ENCODE peak calls at places on chromosome 4, in seven cellular contexts. Y is GM12865, B is colonic mucosa, I is foreskin fibroblast, L is uterus, K is fibroblast of pulmonary artery, Q is mucosa of descending colon. G is an unnamed sample.

GRCh38 chr4:102687982-102688433 is 72.8 kb downstream of the MANBA start:
- DNase-seq in Y (peak), B (no peak), I (no peak), L (no peak), K (peak), Q (no peak), G (no peak)

GRCh38 chr4:128830906-128831525 is 21.5 kb downstream of the JADE1 start:
- DNase-seq in Y (peak), B (no peak), I (peak), L (no peak), K (no peak), Q (no peak), G (no peak)

GRCh38 chr4:136927172-136927571 is 605.1 kb downstream of the PCDH18 start:
- DNase-seq in Y (no peak), B (no peak), I (no peak), L (no peak), K (peak), Q (no peak), G (no peak)

GRCh38 chr4:22997358-22998224 is 304.9 kb downstream of the GBA3 start:
- DNase-seq in Y (no peak), B (no peak), I (no peak), L (no peak), K (no peak), Q (no peak), G (no peak)

GRCh38 chr4:7880681-7881080 is 59.0 kb downstream of the AFAP1 start:
- DNase-seq in Y (no peak), B (no peak), I (no peak), L (no peak), K (no peak), Q (no peak), G (no peak)

GRCh38 chr4:123819362-123820035 is 422.9 kb downstream of the SPRY1 start:
- DNase-seq in Y (no peak), B (no peak), I (peak), L (no peak), K (peak), Q (no peak), G (no peak)

GRCh38 chr4:149296503-149296902 is 519.1 kb downstream of the IQCM start:
- DNase-seq in Y (no peak), B (no peak), I (no peak), L (no peak), K (peak), Q (no peak), G (no peak)

GRCh38 chr4:74501579-74501978 is 56.6 kb downstream of the AREG start:
- DNase-seq in Y (no peak), B (no peak), I (peak), L (no peak), K (peak), Q (no peak), G (no peak)

GRCh38 chr4:11589676-11590075 is 161.0 kb upstream of the HS3ST1 start:
- DNase-seq in Y (no peak), B (no peak), I (no peak), L (no peak), K (peak), Q (no peak), G (no peak)

GRCh38 chr4:139552908-139553307 is 3.1 kb downstream of the SETD7 start:
- DNase-seq in Y (no peak), B (no peak), I (no peak), L (no peak), K (no peak), Q (no peak), G (no peak)

GRCh38 chr4:2834001-2834921 is 9.4 kb upstream of the ADD1 start:
- DNase-seq in Y (no peak), B (no peak), I (no peak), L (no peak), K (no peak), Q (peak), G (peak)

GRCh38 chr4:53905935-53906377 is 158.4 kb downstream of the CHIC2 start:
- DNase-seq in Y (peak), B (peak), I (peak), L (peak), K (peak), Q (peak), G (peak)

GRCh38 chr4:63296773-63297172 is 1112.5 kb downstream of the TECRL start:
- DNase-seq in Y (no peak), B (no peak), I (no peak), L (no peak), K (no peak), Q (no peak), G (no peak)

GRCh38 chr4:22460266-22460665 is 55.6 kb downstream of the ADGRA3 start:
- DNase-seq in Y (no peak), B (no peak), I (no peak), L (no peak), K (no peak), Q (no peak), G (no peak)

GRCh38 chr4:45566896-45567603 is 556.8 kb downstream of the GABRG1 start:
- DNase-seq in Y (no peak), B (no peak), I (no peak), L (no peak), K (no peak), Q (no peak), G (no peak)

GRCh38 chr4:97317691-97318090 is 825.6 kb downstream of the STPG2 start:
- DNase-seq in Y (no peak), B (no peak), I (no peak), L (no peak), K (no peak), Q (no peak), G (no peak)

GRCh38 chr4:7383251-7383650 is 51.5 kb downstream of the PSAPL1 start:
- DNase-seq in Y (no peak), B (no peak), I (no peak), L (no peak), K (no peak), Q (no peak), G (peak)

GRCh38 chr4:17817027-17817426 is 6.2 kb downstream of the NCAPG start:
- DNase-seq in Y (peak), B (no peak), I (peak), L (no peak), K (peak), Q (no peak), G (no peak)

GRCh38 chr4:26284536-26284935 is 36.3 kb upstream of the RBPJ start:
- DNase-seq in Y (no peak), B (no peak), I (no peak), L (no peak), K (no peak), Q (no peak), G (no peak)

GRCh38 chr4:106444557-106444956 is 76.0 kb upstream of the GIMD1 start:
- DNase-seq in Y (no peak), B (no peak), I (peak), L (no peak), K (peak), Q (no peak), G (no peak)

GRCh38 chr4:51998837-51999236 is 21.3 kb downstream of the LRRC66 start:
- DNase-seq in Y (no peak), B (no peak), I (no peak), L (no peak), K (no peak), Q (no peak), G (no peak)

GRCh38 chr4:148061795-148062194 is 329.9 kb downstream of the ARHGAP10 start:
- DNase-seq in Y (no peak), B (peak), I (no peak), L (no peak), K (no peak), Q (peak), G (no peak)

GRCh38 chr4:184364100-184364921 is 110.0 kb downstream of the IRF2 start:
- DNase-seq in Y (no peak), B (no peak), I (no peak), L (no peak), K (no peak), Q (no peak), G (no peak)

GRCh38 chr4:48698029-48698901 is 81.8 kb downstream of the FRYL start:
- DNase-seq in Y (no peak), B (peak), I (peak), L (peak), K (peak), Q (no peak), G (no peak)

GRCh38 chr4:108315699-108316098 is 147.0 kb upstream of the LEF1 start:
- DNase-seq in Y (no peak), B (no peak), I (no peak), L (no peak), K (no peak), Q (no peak), G (no peak)

GRCh38 chr4:37453004-37453360 is 208.4 kb downstream of the NWD2 start:
- DNase-seq in Y (peak), B (peak), I (peak), L (peak), K (peak), Q (no peak), G (peak)

GRCh38 chr4:180150818-180151217 is 2092.4 kb upstream of the TENM3 start:
- DNase-seq in Y (no peak), B (no peak), I (no peak), L (no peak), K (no peak), Q (no peak), G (no peak)

GRCh38 chr4:182478475-182478874 is 235.3 kb downstream of the TENM3 start:
- DNase-seq in Y (peak), B (no peak), I (peak), L (no peak), K (peak), Q (no peak), G (no peak)

GRCh38 chr4:20462426-20463175 is 210.9 kb downstream of the SLIT2 start:
- DNase-seq in Y (no peak), B (no peak), I (peak), L (no peak), K (no peak), Q (no peak), G (no peak)

GRCh38 chr4:929096-929765 is 2.9 kb downstream of the GAK start:
- DNase-seq in Y (no peak), B (no peak), I (no peak), L (no peak), K (no peak), Q (no peak), G (no peak)

GRCh38 chr4:83329521-83330105 is 5.0 kb downstream of the HPSE start:
- DNase-seq in Y (no peak), B (no peak), I (peak), L (no peak), K (peak), Q (no peak), G (no peak)

GRCh38 chr4:118918388-118918787 is 29.7 kb downstream of the SYNPO2 start:
- DNase-seq in Y (no peak), B (no peak), I (peak), L (no peak), K (peak), Q (no peak), G (no peak)

GRCh38 chr4:144176476-144176875 is 36.0 kb upstream of the GYPA start:
- DNase-seq in Y (no peak), B (no peak), I (peak), L (no peak), K (peak), Q (no peak), G (no peak)

GRCh38 chr4:138310498-138310897 is 68.3 kb upstream of the SLC7A11 start:
- DNase-seq in Y (no peak), B (no peak), I (peak), L (no peak), K (peak), Q (no peak), G (no peak)
- H3K4me3 ChIP-seq in Y (no peak), B (no peak), I (no peak), L (no peak), K (no peak), Q (no peak), G (no peak)

GRCh38 chr4:186104114-186104894 is at the start of gene FAM149A:
- DNase-seq in Y (peak), B (peak), I (no peak), L (peak), K (no peak), Q (peak), G (no peak)
- H3K4me3 ChIP-seq in Y (no peak), B (peak), I (peak), L (peak), K (peak), Q (peak), G (peak)

GRCh38 chr4:126778348-126778747 is 854.4 kb upstream of the INTU start:
- DNase-seq in Y (no peak), B (no peak), I (peak), L (no peak), K (peak), Q (no peak), G (no peak)
- H3K4me3 ChIP-seq in Y (no peak), B (no peak), I (no peak), L (no peak), K (no peak), Q (no peak), G (no peak)

DNA sequence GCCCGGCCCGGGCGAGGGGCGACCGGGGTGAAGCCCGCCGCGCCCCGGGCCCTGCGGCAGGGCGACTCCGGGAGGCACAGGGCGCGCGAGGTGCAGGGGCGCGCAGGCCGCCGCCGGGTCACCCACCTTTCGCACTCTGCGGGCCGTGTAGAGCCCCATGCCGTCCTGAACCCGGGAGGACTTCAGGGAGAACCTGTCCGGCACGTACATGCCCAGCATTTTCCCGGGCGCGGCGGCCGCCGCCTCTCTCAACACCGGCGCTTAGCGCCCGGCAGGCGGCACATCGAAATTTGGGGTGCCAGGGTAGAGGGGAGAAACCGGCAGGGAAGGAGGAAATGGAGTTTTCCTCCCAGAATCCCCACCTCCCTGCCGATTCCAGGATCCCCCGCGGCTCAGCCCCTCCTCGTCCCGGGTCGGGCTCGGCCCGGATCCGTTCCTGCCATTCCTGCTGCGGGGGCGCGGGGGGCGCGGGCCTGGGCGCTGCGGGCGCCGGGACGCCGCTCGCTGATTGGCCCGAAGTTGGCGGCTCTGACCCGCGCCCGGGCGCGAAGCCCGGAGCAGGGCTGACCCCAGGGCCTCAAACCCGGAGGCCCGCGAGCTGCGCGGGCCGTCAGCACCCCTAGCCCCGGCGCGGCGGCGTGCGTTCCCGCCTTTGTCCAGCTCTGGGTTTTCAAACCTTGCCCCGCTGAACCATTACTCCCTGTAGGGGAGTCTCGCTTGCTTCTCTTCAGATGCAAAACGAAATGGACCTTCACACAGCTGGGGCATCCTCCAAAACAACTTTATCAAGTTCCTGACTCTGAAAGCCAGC is at the start of gene PRDM5:
- DNase-seq in Y (no peak), B (peak), I (peak), L (peak), K (peak), Q (peak), G (peak)
- H3K4me3 ChIP-seq in Y (no peak), B (peak), I (peak), L (peak), K (peak), Q (peak), G (peak)

GRCh38 chr4:101236097-101236496 is 111.2 kb downstream of the PPP3CA start:
- DNase-seq in Y (no peak), B (no peak), I (no peak), L (no peak), K (no peak), Q (no peak), G (no peak)

GRCh38 chr4:101242441-101242840 is 104.9 kb downstream of the PPP3CA start:
- DNase-seq in Y (no peak), B (no peak), I (no peak), L (no peak), K (no peak), Q (no peak), G (no peak)

GRCh38 chr4:101239685-101240084 is 107.6 kb downstream of the PPP3CA start:
- DNase-seq in Y (no peak), B (no peak), I (peak), L (no peak), K (no peak), Q (no peak), G (no peak)

GRCh38 chr4:101237773-101238172 is 109.6 kb downstream of the PPP3CA start:
- DNase-seq in Y (no peak), B (no peak), I (no peak), L (no peak), K (no peak), Q (no peak), G (no peak)

GRCh38 chr4:101238706-101239105 is 108.6 kb downstream of the PPP3CA start:
- DNase-seq in Y (no peak), B (no peak), I (peak), L (no peak), K (peak), Q (no peak), G (no peak)
- H3K4me3 ChIP-seq in Y (no peak), B (no peak), I (no peak), L (no peak), K (no peak), Q (no peak), G (no peak)